ENCODE peak calls at places on chromosomes 6 and 20, in nine cellular contexts. One of them, this sample, is unnamed. For H3K4me1, the result is how much of the 10 kb centered on the place peaks cover.

GRCh38 chr6:40933864-40934263 is 105.2 kb downstream of the UNC5CL start:
- DNase-seq in transverse colon: no peak
- DNase-seq in H1: no peak
- DNase-seq in spleen: no peak
- DNase-seq in stomach: no peak
- DNase-seq in Panc1: no peak
- DNase-seq in esophagus muscularis mucosa: no peak
- DNase-seq in SK-N-SH: no peak
- DNase-seq in GM12878: no peak
- DNase-seq in this sample: no peak

GRCh38 chr6:75796723-75797122 is 47.7 kb downstream of the MYO6 start:
- DNase-seq in Panc1: no peak
- DNase-seq in transverse colon: no peak
- DNase-seq in H1: no peak
- DNase-seq in GM12878: no peak
- DNase-seq in esophagus muscularis mucosa: no peak
- DNase-seq in stomach: no peak
- DNase-seq in spleen: no peak
- DNase-seq in SK-N-SH: no peak
- DNase-seq in this sample: no peak

GRCh38 chr6:21811484-21811883 is 217.9 kb downstream of the SOX4 start:
- DNase-seq in H1: no peak
- DNase-seq in spleen: no peak
- DNase-seq in SK-N-SH: no peak
- DNase-seq in GM12878: no peak
- DNase-seq in transverse colon: no peak
- DNase-seq in Panc1: no peak
- DNase-seq in esophagus muscularis mucosa: no peak
- DNase-seq in stomach: no peak
- DNase-seq in this sample: no peak

GRCh38 chr20:2693996-2694471 is 1.5 kb downstream of the EBF4 start:
- DNase-seq in SK-N-SH: peak
- DNase-seq in GM12878: no peak
- DNase-seq in Panc1: no peak
- DNase-seq in stomach: peak
- DNase-seq in transverse colon: no peak
- DNase-seq in H1: peak
- DNase-seq in spleen: peak
- DNase-seq in esophagus muscularis mucosa: no peak
- DNase-seq in this sample: peak

GRCh38 chr6:143838395-143838794 is 4.7 kb upstream of the LTV1 start:
- DNase-seq in esophagus muscularis mucosa: no peak
- DNase-seq in stomach: no peak
- DNase-seq in SK-N-SH: no peak
- DNase-seq in transverse colon: no peak
- DNase-seq in Panc1: no peak
- DNase-seq in spleen: no peak
- DNase-seq in GM12878: no peak
- DNase-seq in H1: no peak
- DNase-seq in this sample: no peak

GRCh38 chr6:131792091-131792496 is 15.7 kb upstream of the ENPP1 start:
- DNase-seq in transverse colon: no peak
- DNase-seq in GM12878: no peak
- DNase-seq in Panc1: no peak
- DNase-seq in spleen: no peak
- DNase-seq in H1: no peak
- DNase-seq in SK-N-SH: no peak
- DNase-seq in stomach: no peak
- DNase-seq in esophagus muscularis mucosa: no peak
- DNase-seq in this sample: no peak

GRCh38 chr20:32969356-32970114 is 34.7 kb downstream of the SUN5 start:
- DNase-seq in GM12878: no peak
- DNase-seq in SK-N-SH: no peak
- DNase-seq in stomach: no peak
- DNase-seq in Panc1: no peak
- DNase-seq in esophagus muscularis mucosa: peak
- DNase-seq in spleen: peak
- DNase-seq in H1: peak
- DNase-seq in transverse colon: no peak
- DNase-seq in this sample: peak

GRCh38 chr20:40565681-40566040 is 123.4 kb downstream of the MAFB start:
- DNase-seq in H1: no peak
- DNase-seq in stomach: no peak
- DNase-seq in SK-N-SH: no peak
- DNase-seq in Panc1: no peak
- DNase-seq in esophagus muscularis mucosa: no peak
- DNase-seq in transverse colon: no peak
- DNase-seq in GM12878: no peak
- DNase-seq in spleen: no peak
- DNase-seq in this sample: no peak

GRCh38 chr20:14234666-14235295 is 102.6 kb downstream of the FLRT3 start:
- DNase-seq in H1: no peak
- DNase-seq in stomach: no peak
- DNase-seq in transverse colon: no peak
- DNase-seq in Panc1: no peak
- DNase-seq in SK-N-SH: no peak
- DNase-seq in spleen: no peak
- DNase-seq in esophagus muscularis mucosa: no peak
- DNase-seq in GM12878: no peak
- DNase-seq in this sample: no peak

GRCh38 chr20:35111141-35111888 is 18.7 kb upstream of the TRPC4AP start:
- DNase-seq in H1: no peak
- DNase-seq in stomach: no peak
- DNase-seq in Panc1: no peak
- DNase-seq in esophagus muscularis mucosa: no peak
- DNase-seq in SK-N-SH: no peak
- DNase-seq in transverse colon: no peak
- DNase-seq in spleen: no peak
- DNase-seq in GM12878: no peak
- DNase-seq in this sample: no peak

GRCh38 chr20:16107172-16107870 is 465.9 kb downstream of the KIF16B start:
- DNase-seq in SK-N-SH: peak
- DNase-seq in H1: no peak
- DNase-seq in spleen: peak
- DNase-seq in stomach: no peak
- DNase-seq in GM12878: no peak
- DNase-seq in transverse colon: no peak
- DNase-seq in esophagus muscularis mucosa: no peak
- DNase-seq in Panc1: no peak
- DNase-seq in this sample: no peak

GRCh38 chr20:32326507-32326851 is 31.7 kb upstream of the ASXL1 start:
- DNase-seq in esophagus muscularis mucosa: no peak
- DNase-seq in Panc1: peak
- DNase-seq in stomach: no peak
- DNase-seq in spleen: no peak
- DNase-seq in GM12878: no peak
- DNase-seq in H1: no peak
- DNase-seq in SK-N-SH: no peak
- DNase-seq in transverse colon: no peak
- DNase-seq in this sample: no peak

GRCh38 chr6:30443657-30444450 is 45.5 kb upstream of the HLA-E start:
- DNase-seq in stomach: no peak
- DNase-seq in transverse colon: no peak
- DNase-seq in esophagus muscularis mucosa: no peak
- DNase-seq in spleen: no peak
- DNase-seq in SK-N-SH: no peak
- DNase-seq in Panc1: no peak
- DNase-seq in H1: no peak
- DNase-seq in GM12878: no peak
- DNase-seq in this sample: no peak

GRCh38 chr20:35286077-35286898 is 1.7 kb upstream of the EIF6 start:
- DNase-seq in H1: no peak
- DNase-seq in spleen: no peak
- DNase-seq in stomach: no peak
- DNase-seq in GM12878: no peak
- DNase-seq in transverse colon: no peak
- DNase-seq in Panc1: no peak
- DNase-seq in SK-N-SH: no peak
- DNase-seq in esophagus muscularis mucosa: no peak
- DNase-seq in this sample: no peak

GRCh38 chr20:53579581-53580375 is 13.9 kb downstream of the ZNF217 start:
- DNase-seq in H1: no peak
- DNase-seq in esophagus muscularis mucosa: no peak
- DNase-seq in Panc1: no peak
- DNase-seq in transverse colon: peak
- DNase-seq in GM12878: no peak
- DNase-seq in stomach: peak
- DNase-seq in spleen: no peak
- DNase-seq in SK-N-SH: no peak
- DNase-seq in this sample: no peak

GRCh38 chr6:132664309-132665034 is 5.5 kb upstream of the TAAR1 start:
- DNase-seq in transverse colon: no peak
- DNase-seq in spleen: no peak
- DNase-seq in stomach: no peak
- DNase-seq in SK-N-SH: no peak
- DNase-seq in H1: no peak
- DNase-seq in GM12878: no peak
- DNase-seq in esophagus muscularis mucosa: no peak
- DNase-seq in Panc1: no peak
- DNase-seq in this sample: no peak

GRCh38 chr20:44690781-44691423 is 24.3 kb upstream of the CCN5 start:
- DNase-seq in SK-N-SH: no peak
- DNase-seq in Panc1: no peak
- DNase-seq in transverse colon: no peak
- DNase-seq in H1: no peak
- DNase-seq in spleen: no peak
- DNase-seq in stomach: no peak
- DNase-seq in esophagus muscularis mucosa: no peak
- DNase-seq in GM12878: no peak
- DNase-seq in this sample: no peak
- TF ChIP-seq CTCF in SK-N-SH: no peak
- TF ChIP-seq CTCF in Panc1: no peak
- TF ChIP-seq CTCF in transverse colon: no peak
- TF ChIP-seq CTCF in H1: no peak
- TF ChIP-seq CTCF in spleen: no peak
- TF ChIP-seq CTCF in stomach: no peak
- TF ChIP-seq CTCF in esophagus muscularis mucosa: no peak
- TF ChIP-seq CTCF in GM12878: no peak
- TF ChIP-seq CTCF in this sample: no peak

GRCh38 chr20:43939762-43940121 is 25.1 kb downstream of the TOX2 start:
- DNase-seq in esophagus muscularis mucosa: no peak
- DNase-seq in GM12878: no peak
- DNase-seq in spleen: no peak
- DNase-seq in stomach: no peak
- DNase-seq in Panc1: no peak
- DNase-seq in SK-N-SH: no peak
- DNase-seq in transverse colon: no peak
- DNase-seq in H1: no peak
- DNase-seq in this sample: no peak

GRCh38 chr20:43940518-43941225 is 26.0 kb downstream of the TOX2 start:
- DNase-seq in spleen: no peak
- DNase-seq in Panc1: no peak
- DNase-seq in stomach: no peak
- DNase-seq in H1: no peak
- DNase-seq in SK-N-SH: no peak
- DNase-seq in GM12878: no peak
- DNase-seq in esophagus muscularis mucosa: no peak
- DNase-seq in transverse colon: no peak
- DNase-seq in this sample: no peak

GRCh38 chr20:43937586-43937985 is 22.9 kb downstream of the TOX2 start:
- DNase-seq in SK-N-SH: no peak
- DNase-seq in esophagus muscularis mucosa: no peak
- DNase-seq in H1: no peak
- DNase-seq in transverse colon: no peak
- DNase-seq in Panc1: no peak
- DNase-seq in stomach: no peak
- DNase-seq in spleen: no peak
- DNase-seq in GM12878: no peak
- DNase-seq in this sample: no peak

GRCh38 chr20:43938017-43938655 is 23.5 kb downstream of the TOX2 start:
- DNase-seq in spleen: no peak
- DNase-seq in esophagus muscularis mucosa: no peak
- DNase-seq in transverse colon: no peak
- DNase-seq in GM12878: no peak
- DNase-seq in SK-N-SH: no peak
- DNase-seq in Panc1: no peak
- DNase-seq in H1: no peak
- DNase-seq in stomach: no peak
- DNase-seq in this sample: no peak

DNA sequence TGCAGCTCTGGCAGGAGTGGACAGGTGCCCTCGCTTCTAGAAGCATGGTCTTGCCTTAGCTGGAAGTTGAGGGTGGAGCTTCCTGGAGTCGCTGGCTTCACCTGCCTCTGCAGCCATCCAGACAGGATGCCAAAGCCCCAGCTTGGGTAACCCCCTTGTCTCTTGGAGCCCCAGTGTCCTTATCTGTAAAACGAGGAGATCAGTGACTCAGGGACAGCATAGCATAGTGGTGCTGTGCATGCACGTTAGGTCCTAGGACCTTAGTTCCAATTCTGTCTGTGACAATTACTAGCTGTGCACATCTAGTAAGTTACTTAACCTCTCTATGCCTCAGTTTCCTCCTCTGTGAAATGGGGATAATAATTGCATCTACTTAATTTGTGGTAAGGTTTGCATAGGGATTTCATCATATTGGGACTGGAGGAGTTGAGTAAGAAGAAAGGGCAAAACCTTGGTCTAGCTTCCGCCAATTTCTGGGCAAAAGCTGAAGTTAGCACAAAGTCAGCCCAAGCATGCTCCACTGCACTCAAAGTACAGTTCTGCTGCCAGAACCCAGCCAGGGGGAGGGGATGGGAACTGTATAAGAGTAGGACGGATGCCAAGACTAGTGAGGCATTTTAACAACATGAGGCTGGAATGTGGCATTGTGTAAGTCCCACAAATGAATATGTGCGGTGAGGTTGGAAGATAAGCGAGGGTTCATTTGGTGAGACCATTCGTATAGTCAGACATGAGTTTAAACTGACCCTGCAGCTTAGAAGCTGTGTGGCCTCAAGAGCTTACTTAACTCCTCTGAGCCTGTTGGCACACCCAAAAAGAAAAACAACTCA is 24.5 kb downstream of the TOX2 start:
- DNase-seq in esophagus muscularis mucosa: no peak
- DNase-seq in stomach: no peak
- DNase-seq in SK-N-SH: no peak
- DNase-seq in transverse colon: peak
- DNase-seq in spleen: no peak
- DNase-seq in GM12878: no peak
- DNase-seq in H1: no peak
- DNase-seq in Panc1: peak
- DNase-seq in this sample: peak
- H3K4me1 ChIP-seq in esophagus muscularis mucosa: half or more
- H3K4me1 ChIP-seq in stomach: under half
- H3K4me1 ChIP-seq in SK-N-SH: half or more
- H3K4me1 ChIP-seq in transverse colon: under half
- H3K4me1 ChIP-seq in spleen: under half
- H3K4me1 ChIP-seq in GM12878: under half
- H3K4me1 ChIP-seq in H1: under half
- H3K4me1 ChIP-seq in Panc1: half or more
- H3K4me1 ChIP-seq in this sample: under half

GRCh38 chr6:53484409-53485280 is 60.3 kb downstream of the GCLC start:
- DNase-seq in esophagus muscularis mucosa: no peak
- DNase-seq in Panc1: peak
- DNase-seq in H1: peak
- DNase-seq in transverse colon: peak
- DNase-seq in SK-N-SH: peak
- DNase-seq in GM12878: no peak
- DNase-seq in stomach: peak
- DNase-seq in spleen: no peak
- DNase-seq in this sample: peak
- TF ChIP-seq POLR2AphosphoS5 in esophagus muscularis mucosa: peak
- TF ChIP-seq POLR2AphosphoS5 in Panc1: no peak
- TF ChIP-seq POLR2AphosphoS5 in H1: no peak
- TF ChIP-seq POLR2AphosphoS5 in transverse colon: no peak
- TF ChIP-seq POLR2AphosphoS5 in SK-N-SH: no peak
- TF ChIP-seq POLR2AphosphoS5 in GM12878: no peak
- TF ChIP-seq POLR2AphosphoS5 in stomach: no peak
- TF ChIP-seq POLR2AphosphoS5 in spleen: no peak
- TF ChIP-seq POLR2AphosphoS5 in this sample: no peak

GRCh38 chr6:36615018-36615761 is 21.0 kb downstream of the SRSF3 start:
- DNase-seq in transverse colon: no peak
- DNase-seq in GM12878: no peak
- DNase-seq in Panc1: no peak
- DNase-seq in esophagus muscularis mucosa: no peak
- DNase-seq in H1: no peak
- DNase-seq in spleen: no peak
- DNase-seq in SK-N-SH: peak
- DNase-seq in stomach: no peak
- DNase-seq in this sample: peak
- TF ChIP-seq CTCF in transverse colon: peak
- TF ChIP-seq CTCF in GM12878: peak
- TF ChIP-seq CTCF in Panc1: peak
- TF ChIP-seq CTCF in esophagus muscularis mucosa: peak
- TF ChIP-seq CTCF in H1: peak
- TF ChIP-seq CTCF in spleen: peak
- TF ChIP-seq CTCF in SK-N-SH: peak
- TF ChIP-seq CTCF in stomach: peak
- TF ChIP-seq CTCF in this sample: peak

This sample was measured in sigmoid colon.